ENCODE peak calls at places on chromosomes 5 and 9, in four cellular contexts. T is left ventricle myocardium inferior, A is lower lobe of right lung, L is A549. V is an unnamed sample. For H3K4me1, the result is how much of the 10 kb centered on the place peaks cover.

GRCh38 chr5:178769617-178770290 is 39.3 kb upstream of the ZNF354A start:
- DNase-seq in A (peak), T (no peak), L (no peak), V (no peak)

GRCh38 chr5:160240350-160240749 is 11.0 kb downstream of the FABP6 start:
- DNase-seq in L (no peak), A (no peak), T (no peak), V (no peak)

GRCh38 chr5:73974871-73975351 is 348.9 kb downstream of the ARHGEF28 start:
- DNase-seq in T (peak), L (no peak), A (no peak), V (peak)

GRCh38 chr9:77819672-77820071 is 171.6 kb upstream of the GNA14 start:
- DNase-seq in A (no peak), T (no peak), L (peak), V (no peak)

GRCh38 chr9:69421908-69422801 is 97.1 kb downstream of the ENTREP1 start:
- DNase-seq in L (peak), T (no peak), A (no peak), V (peak)

GRCh38 chr5:11239261-11239660 is 478.2 kb upstream of the DAP start:
- DNase-seq in T (no peak), L (no peak), A (no peak), V (no peak)

GRCh38 chr5:150173154-150173553 is 6.6 kb downstream of the CDX1 start:
- DNase-seq in A (no peak), T (no peak), L (no peak), V (peak)

GRCh38 chr5:22699319-22699718 is 153.8 kb downstream of the CDH12 start:
- DNase-seq in T (no peak), A (no peak), L (no peak), V (no peak)

GRCh38 chr9:109473329-109473728 is 24.8 kb downstream of the PTPN3 start:
- DNase-seq in A (no peak), T (peak), L (no peak), V (no peak)

GRCh38 chr9:107215381-107215780 is 67.7 kb upstream of the RAD23B start:
- DNase-seq in T (no peak), L (no peak), A (no peak), V (no peak)

GRCh38 chr5:63961598-63962161 is 565 bp downstream of the HTR1A start:
- DNase-seq in L (no peak), T (no peak), A (no peak), V (no peak)

GRCh38 chr5:39891376-39891775 is 466.6 kb upstream of the DAB2 start:
- DNase-seq in T (no peak), L (no peak), A (no peak), V (no peak)

GRCh38 chr5:172498431-172499129 is 44.3 kb upstream of the SH3PXD2B start:
- DNase-seq in T (no peak), A (no peak), L (no peak), V (no peak)

GRCh38 chr5:56734066-56734766 is 81.1 kb upstream of the MAP3K1 start:
- DNase-seq in L (no peak), T (no peak), A (no peak), V (no peak)

GRCh38 chr5:56732147-56732546 is 83.2 kb upstream of the MAP3K1 start:
- DNase-seq in L (no peak), T (no peak), A (no peak), V (no peak)

GRCh38 chr5:56737002-56737621 is 78.2 kb upstream of the MAP3K1 start:
- DNase-seq in T (peak), L (no peak), A (no peak), V (no peak)

GRCh38 chr5:56735845-56736641 is 79.3 kb upstream of the MAP3K1 start:
- DNase-seq in L (no peak), A (no peak), T (no peak), V (no peak)

DNA sequence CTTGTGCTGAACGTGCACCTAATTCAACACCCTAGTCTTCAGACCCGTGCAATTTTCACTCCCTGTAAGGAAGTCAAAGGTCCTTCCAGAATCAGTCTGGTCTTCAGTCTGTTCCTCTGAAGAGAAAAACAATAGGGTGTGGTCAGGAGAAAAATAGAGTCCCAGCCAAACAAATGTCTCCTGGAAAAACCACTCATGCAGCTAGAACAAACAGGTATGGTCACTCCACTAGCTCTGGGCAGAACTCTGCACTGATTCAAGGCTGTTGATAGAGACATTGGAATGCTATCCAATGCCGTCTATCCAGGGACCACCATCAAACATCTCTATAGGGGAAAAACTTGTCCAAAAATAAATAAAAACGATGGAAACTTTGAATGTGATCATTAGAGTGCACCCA is 81.8 kb upstream of the MAP3K1 start:
- DNase-seq in L (no peak), A (no peak), T (no peak), V (no peak)
- H3K4me1 ChIP-seq in L (under half), A (under half), T (under half), V (under half)

DNA sequence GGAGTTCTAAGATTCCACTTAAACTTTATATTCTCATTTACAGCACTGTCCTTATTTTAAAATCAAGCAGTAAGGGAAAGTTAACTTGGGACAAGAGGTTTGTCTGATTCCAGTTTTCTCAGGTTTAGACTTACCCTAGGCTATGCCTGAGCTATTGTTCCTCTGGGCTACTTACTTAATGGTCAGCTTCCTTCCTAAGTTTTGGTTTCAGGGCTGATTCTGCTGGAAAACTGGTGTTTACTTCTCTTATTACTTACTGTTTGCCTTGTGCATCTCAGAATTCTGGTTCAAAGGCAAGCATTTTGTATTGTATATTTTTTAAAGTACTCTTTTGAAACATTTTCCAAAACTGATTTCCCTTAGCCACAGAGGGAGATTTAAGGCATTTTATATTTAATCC is 289.8 kb downstream of the ARHGAP26 start:
- DNase-seq in A (no peak), L (no peak), T (no peak), V (no peak)
- H3K4me1 ChIP-seq in A (half or more), L (under half), T (half or more), V (under half)

GRCh38 chr5:28117273-28118065 is 1079.1 kb upstream of the CDH9 start:
- DNase-seq in L (no peak), A (no peak), T (no peak), V (no peak)
- H3K4me1 ChIP-seq in L (under half), A (under half), T (under half), V (under half)

DNA sequence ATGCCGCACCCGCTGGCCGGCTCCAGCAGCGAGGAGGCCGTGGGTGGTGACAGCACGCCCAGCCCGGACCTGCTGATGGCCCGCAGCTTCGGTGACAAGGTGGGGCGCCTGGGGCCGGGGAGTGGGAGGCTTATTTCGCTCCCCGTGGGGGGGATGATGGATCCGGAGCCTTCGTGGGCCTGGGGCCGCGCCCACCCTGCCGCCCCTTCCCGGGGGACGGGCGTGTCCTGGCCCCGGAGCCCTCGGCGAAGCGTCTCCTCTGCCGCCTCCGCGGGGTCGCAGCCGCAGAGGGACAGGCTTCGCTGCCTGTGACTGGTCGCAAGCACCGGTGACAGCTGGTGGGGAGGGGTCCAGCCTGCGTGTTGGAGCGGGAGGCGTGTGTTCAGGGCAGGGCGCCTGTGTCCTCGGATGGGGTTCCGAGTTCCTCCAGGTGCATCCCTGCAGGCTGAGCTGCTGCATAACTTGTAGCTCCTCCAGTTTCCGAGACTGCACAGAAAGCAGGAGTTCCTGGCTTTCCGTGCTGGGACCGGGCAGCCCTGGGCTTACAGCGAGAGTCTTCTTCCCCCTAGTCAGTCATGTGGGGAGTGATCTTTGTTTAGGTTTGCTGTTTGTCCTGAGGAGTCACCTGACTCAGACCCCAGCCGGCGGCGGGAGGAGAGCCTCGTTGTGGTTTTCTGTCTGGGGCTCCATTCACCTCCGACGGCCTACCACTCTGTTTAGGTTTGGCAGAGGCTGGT is 667 bp downstream of the SNX30 start:
- DNase-seq in L (peak), A (peak), T (peak), V (peak)
- H3K4me1 ChIP-seq in L (under half), A (half or more), T (half or more), V (under half)

DNA sequence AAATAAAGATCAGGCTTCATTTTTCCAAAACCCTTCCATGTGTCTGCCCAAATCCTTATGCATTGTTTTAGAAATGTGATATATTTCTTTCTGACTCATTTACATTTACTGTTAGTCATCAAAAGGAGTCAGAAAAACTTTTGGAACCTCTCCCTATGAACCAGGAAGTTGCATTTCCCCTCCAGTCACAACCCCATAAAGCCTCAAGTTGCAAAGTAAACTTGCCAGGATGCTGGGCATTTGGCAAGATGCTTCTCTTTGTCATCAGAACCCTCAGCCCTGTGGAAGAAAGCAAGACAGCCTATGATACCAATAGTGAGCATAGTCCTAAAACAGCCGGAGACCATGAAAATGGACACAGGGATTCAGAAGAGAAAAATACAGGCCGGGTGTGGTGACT is 84.2 kb downstream of the MUSK start:
- DNase-seq in T (no peak), L (peak), A (no peak), V (no peak)
- H3K4me1 ChIP-seq in T (under half), L (under half), A (under half), V (under half)

GRCh38 chr5:32153723-32154122 is 20.4 kb downstream of the GOLPH3 start:
- DNase-seq in L (no peak), A (no peak), T (no peak), V (no peak)
- H3K4me1 ChIP-seq in L (under half), A (half or more), T (half or more), V (under half)

GRCh38 chr9:110995511-110996340 is 42.5 kb downstream of the LPAR1 start:
- DNase-seq in T (no peak), L (no peak), A (no peak), V (no peak)

GRCh38 chr9:110997847-110998246 is 40.4 kb downstream of the LPAR1 start:
- DNase-seq in A (no peak), L (no peak), T (no peak), V (no peak)

GRCh38 chr9:110990481-110990880 is 47.8 kb downstream of the LPAR1 start:
- DNase-seq in A (no peak), L (no peak), T (no peak), V (no peak)

GRCh38 chr9:110996436-110997224 is 41.6 kb downstream of the LPAR1 start:
- DNase-seq in A (no peak), L (no peak), T (no peak), V (peak)

DNA sequence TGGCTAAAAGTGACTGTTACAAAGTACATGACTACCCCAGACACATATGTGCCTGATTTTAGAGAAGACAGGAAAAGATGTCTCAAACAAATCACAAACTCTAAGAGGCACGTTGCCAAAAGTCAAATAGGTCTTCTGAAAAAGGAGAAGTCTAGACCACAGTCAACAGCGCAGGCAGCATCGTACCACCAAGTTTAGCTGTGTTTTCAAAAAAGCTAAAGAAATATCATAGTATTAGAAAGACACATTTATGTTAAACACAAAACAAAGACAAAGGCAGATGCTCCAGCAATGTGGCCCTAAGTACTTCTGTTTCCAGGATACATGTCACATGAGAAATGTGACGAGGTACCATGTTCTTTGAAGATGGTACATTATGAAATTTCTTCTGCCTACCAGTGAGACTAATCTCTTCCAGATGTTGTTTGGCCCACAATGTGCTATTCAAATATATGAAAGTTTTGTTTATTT is 43.5 kb downstream of the LPAR1 start:
- DNase-seq in A (no peak), L (no peak), T (no peak), V (no peak)
- H3K4me1 ChIP-seq in A (under half), L (under half), T (under half), V (under half)

GRCh38 chr9:75086443-75087278 is 1.3 kb downstream of the NMRK1 start:
- DNase-seq in T (peak), A (peak), L (no peak), V (peak)

GRCh38 chr9:75087279-75087823 is 604 bp downstream of the NMRK1 start:
- DNase-seq in T (no peak), A (no peak), L (peak), V (no peak)

GRCh38 chr9:75083188-75083976 is 4.6 kb downstream of the NMRK1 start:
- DNase-seq in L (no peak), T (peak), A (peak), V (peak)

GRCh38 chr9:75084081-75084672 is 3.8 kb downstream of the NMRK1 start:
- DNase-seq in T (no peak), A (no peak), L (no peak), V (peak)

GRCh38 chr9:75085640-75086039 is 2.3 kb downstream of the NMRK1 start:
- DNase-seq in T (no peak), A (no peak), L (no peak), V (no peak)
- H3K4me1 ChIP-seq in T (half or more), A (half or more), L (under half), V (under half)

GRCh38 chr5:16454686-16455085 is 10.9 kb downstream of the ZNF622 start:
- DNase-seq in A (no peak), T (no peak), L (no peak), V (no peak)

GRCh38 chr5:16457853-16458252 is 7.7 kb downstream of the ZNF622 start:
- DNase-seq in A (no peak), T (no peak), L (no peak), V (no peak)

GRCh38 chr5:16455670-16456069 is 9.9 kb downstream of the ZNF622 start:
- DNase-seq in T (no peak), A (no peak), L (no peak), V (no peak)

GRCh38 chr5:16457451-16457850 is 8.1 kb downstream of the ZNF622 start:
- DNase-seq in L (no peak), T (no peak), A (no peak), V (no peak)

GRCh38 chr5:16456103-16456832 is 9.3 kb downstream of the ZNF622 start:
- DNase-seq in T (no peak), L (peak), A (peak), V (no peak)
- H3K4me1 ChIP-seq in T (half or more), L (under half), A (under half), V (under half)